ENCODE peak calls at places on chromosomes 5 and 9, in six cellular contexts. One of them, this sample, is unnamed.

GRCh38 chr5:168842571-168843205 is 263.5 kb upstream of the PANK3 start:
- DNase-seq in BJ: no peak
- DNase-seq in thoracic aorta: no peak
- DNase-seq in psoas muscle: no peak
- DNase-seq in fibroblast of lung: no peak
- DNase-seq in GM10248: no peak
- DNase-seq in this sample: no peak

GRCh38 chr5:85716344-85717202 is 901.2 kb upstream of the COX7C start:
- DNase-seq in BJ: no peak
- DNase-seq in thoracic aorta: no peak
- DNase-seq in psoas muscle: no peak
- DNase-seq in fibroblast of lung: no peak
- DNase-seq in GM10248: no peak
- DNase-seq in this sample: no peak

GRCh38 chr5:122846051-122846567 is 696 bp downstream of the SNX24 start:
- DNase-seq in BJ: no peak
- DNase-seq in thoracic aorta: no peak
- DNase-seq in psoas muscle: no peak
- DNase-seq in fibroblast of lung: peak
- DNase-seq in GM10248: no peak
- DNase-seq in this sample: no peak

GRCh38 chr5:65356274-65356673 is 125.4 kb downstream of the ADAMTS6 start:
- DNase-seq in BJ: no peak
- DNase-seq in thoracic aorta: no peak
- DNase-seq in psoas muscle: no peak
- DNase-seq in fibroblast of lung: no peak
- DNase-seq in GM10248: no peak
- DNase-seq in this sample: no peak

GRCh38 chr9:74784506-74784905 is 103.2 kb downstream of the TRPM6 start:
- DNase-seq in BJ: peak
- DNase-seq in thoracic aorta: no peak
- DNase-seq in psoas muscle: no peak
- DNase-seq in fibroblast of lung: no peak
- DNase-seq in GM10248: no peak
- DNase-seq in this sample: no peak

GRCh38 chr5:153276151-153276550 is 214.3 kb upstream of the GRIA1 start:
- DNase-seq in BJ: no peak
- DNase-seq in thoracic aorta: no peak
- DNase-seq in psoas muscle: no peak
- DNase-seq in fibroblast of lung: peak
- DNase-seq in GM10248: peak
- DNase-seq in this sample: no peak

GRCh38 chr5:90802695-90803317 is 244.2 kb downstream of the ADGRV1 start:
- DNase-seq in BJ: no peak
- DNase-seq in thoracic aorta: no peak
- DNase-seq in psoas muscle: no peak
- DNase-seq in fibroblast of lung: peak
- DNase-seq in GM10248: peak
- DNase-seq in this sample: no peak

GRCh38 chr9:10366171-10366779 is 246.5 kb downstream of the PTPRD start:
- DNase-seq in BJ: no peak
- DNase-seq in thoracic aorta: no peak
- DNase-seq in psoas muscle: no peak
- DNase-seq in fibroblast of lung: peak
- DNase-seq in GM10248: peak
- DNase-seq in this sample: no peak

GRCh38 chr9:70601000-70601929 is 186.8 kb upstream of the KLF9 start:
- DNase-seq in BJ: peak
- DNase-seq in thoracic aorta: peak
- DNase-seq in psoas muscle: peak
- DNase-seq in fibroblast of lung: peak
- DNase-seq in GM10248: no peak
- DNase-seq in this sample: peak

GRCh38 chr5:149035282-149035882 is 27.5 kb downstream of the SH3TC2 start:
- DNase-seq in BJ: no peak
- DNase-seq in thoracic aorta: peak
- DNase-seq in psoas muscle: peak
- DNase-seq in fibroblast of lung: peak
- DNase-seq in GM10248: peak
- DNase-seq in this sample: peak

GRCh38 chr5:13985736-13986418 is 41.4 kb upstream of the DNAH5 start:
- DNase-seq in BJ: peak
- DNase-seq in thoracic aorta: no peak
- DNase-seq in psoas muscle: no peak
- DNase-seq in fibroblast of lung: peak
- DNase-seq in GM10248: no peak
- DNase-seq in this sample: no peak

GRCh38 chr5:53323943-53324642 is 156.3 kb upstream of the FST start:
- DNase-seq in BJ: no peak
- DNase-seq in thoracic aorta: no peak
- DNase-seq in psoas muscle: no peak
- DNase-seq in fibroblast of lung: no peak
- DNase-seq in GM10248: no peak
- DNase-seq in this sample: no peak

GRCh38 chr9:70921126-70921525 is 200.3 kb downstream of the TRPM3 start:
- DNase-seq in BJ: no peak
- DNase-seq in thoracic aorta: no peak
- DNase-seq in psoas muscle: no peak
- DNase-seq in fibroblast of lung: peak
- DNase-seq in GM10248: no peak
- DNase-seq in this sample: no peak

DNA sequence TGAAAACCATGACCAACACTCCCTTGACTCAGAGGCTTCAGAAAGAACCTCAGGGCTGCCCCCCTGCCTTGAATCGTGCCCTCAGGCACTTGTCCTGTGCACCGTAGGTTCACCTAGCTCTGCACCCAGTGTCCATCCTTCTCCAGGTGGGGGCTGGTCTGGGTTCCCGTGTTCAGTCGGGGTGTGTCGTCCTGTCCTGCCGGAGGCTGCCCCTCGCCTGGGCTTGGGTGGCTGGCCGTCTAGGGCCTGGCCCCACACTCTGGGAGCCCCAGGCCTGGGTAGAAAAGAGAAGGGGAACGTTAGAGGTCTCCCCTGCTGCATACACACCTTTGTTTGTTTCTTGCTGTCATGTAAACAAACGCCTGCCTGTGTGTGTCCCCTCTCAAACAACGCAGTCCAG is 29.3 kb downstream of the CATSPER3 start:
- DNase-seq in BJ: no peak
- DNase-seq in thoracic aorta: no peak
- DNase-seq in psoas muscle: no peak
- DNase-seq in fibroblast of lung: no peak
- DNase-seq in GM10248: no peak
- DNase-seq in this sample: no peak
- TF ChIP-seq CTCF in BJ: no peak
- TF ChIP-seq CTCF in thoracic aorta: no peak
- TF ChIP-seq CTCF in psoas muscle: no peak
- TF ChIP-seq CTCF in fibroblast of lung: no peak
- TF ChIP-seq CTCF in GM10248: no peak
- TF ChIP-seq CTCF in this sample: no peak

DNA sequence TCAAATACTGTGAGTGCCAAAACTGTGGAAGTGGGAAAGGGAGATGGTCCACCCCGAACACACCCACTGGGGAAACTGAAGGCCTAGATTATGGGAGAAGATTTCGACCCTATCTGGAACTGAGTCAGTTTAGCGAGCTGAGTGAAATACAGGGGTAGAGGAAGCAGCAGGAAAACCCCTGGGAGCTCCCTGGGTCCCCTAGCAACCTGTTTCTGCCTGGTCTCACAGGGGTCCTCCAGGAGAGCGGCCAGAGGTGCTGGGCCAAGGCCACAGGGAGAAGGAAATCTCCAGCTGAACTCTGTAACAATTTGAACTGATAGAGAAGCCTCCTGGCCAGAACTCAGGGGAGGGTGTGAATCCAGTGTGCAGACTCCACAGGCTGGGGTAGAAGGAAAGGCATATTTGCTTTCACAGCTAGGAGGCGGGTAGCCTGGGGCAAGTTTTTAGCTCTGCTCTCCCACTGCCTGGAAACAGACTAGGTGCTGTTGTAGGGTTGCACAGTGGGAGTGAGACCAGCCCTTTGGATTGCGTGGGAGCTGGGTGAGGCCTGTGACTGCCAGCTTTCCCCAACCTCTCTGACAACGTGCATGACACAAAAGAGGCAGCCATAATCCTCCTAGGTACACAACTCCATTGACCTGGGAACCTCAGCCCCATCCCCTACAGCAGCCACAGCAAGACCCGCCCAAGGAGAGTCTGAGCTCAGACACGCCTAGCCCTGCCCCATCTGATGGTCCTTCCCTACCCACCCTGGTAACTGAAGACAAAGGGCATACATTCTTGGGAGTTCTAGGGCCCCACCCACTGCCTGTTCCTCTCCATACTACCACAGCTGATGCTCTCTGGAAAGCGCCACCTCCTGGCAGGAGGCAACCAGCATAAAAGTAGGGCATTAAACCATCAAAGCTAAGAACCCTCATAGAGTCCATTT is 78.8 kb upstream of the GPBP1 start:
- DNase-seq in BJ: no peak
- DNase-seq in thoracic aorta: no peak
- DNase-seq in psoas muscle: no peak
- DNase-seq in fibroblast of lung: no peak
- DNase-seq in GM10248: no peak
- DNase-seq in this sample: no peak
- TF ChIP-seq CTCF in BJ: peak
- TF ChIP-seq CTCF in thoracic aorta: no peak
- TF ChIP-seq CTCF in psoas muscle: no peak
- TF ChIP-seq CTCF in fibroblast of lung: peak
- TF ChIP-seq CTCF in GM10248: peak
- TF ChIP-seq CTCF in this sample: no peak

DNA sequence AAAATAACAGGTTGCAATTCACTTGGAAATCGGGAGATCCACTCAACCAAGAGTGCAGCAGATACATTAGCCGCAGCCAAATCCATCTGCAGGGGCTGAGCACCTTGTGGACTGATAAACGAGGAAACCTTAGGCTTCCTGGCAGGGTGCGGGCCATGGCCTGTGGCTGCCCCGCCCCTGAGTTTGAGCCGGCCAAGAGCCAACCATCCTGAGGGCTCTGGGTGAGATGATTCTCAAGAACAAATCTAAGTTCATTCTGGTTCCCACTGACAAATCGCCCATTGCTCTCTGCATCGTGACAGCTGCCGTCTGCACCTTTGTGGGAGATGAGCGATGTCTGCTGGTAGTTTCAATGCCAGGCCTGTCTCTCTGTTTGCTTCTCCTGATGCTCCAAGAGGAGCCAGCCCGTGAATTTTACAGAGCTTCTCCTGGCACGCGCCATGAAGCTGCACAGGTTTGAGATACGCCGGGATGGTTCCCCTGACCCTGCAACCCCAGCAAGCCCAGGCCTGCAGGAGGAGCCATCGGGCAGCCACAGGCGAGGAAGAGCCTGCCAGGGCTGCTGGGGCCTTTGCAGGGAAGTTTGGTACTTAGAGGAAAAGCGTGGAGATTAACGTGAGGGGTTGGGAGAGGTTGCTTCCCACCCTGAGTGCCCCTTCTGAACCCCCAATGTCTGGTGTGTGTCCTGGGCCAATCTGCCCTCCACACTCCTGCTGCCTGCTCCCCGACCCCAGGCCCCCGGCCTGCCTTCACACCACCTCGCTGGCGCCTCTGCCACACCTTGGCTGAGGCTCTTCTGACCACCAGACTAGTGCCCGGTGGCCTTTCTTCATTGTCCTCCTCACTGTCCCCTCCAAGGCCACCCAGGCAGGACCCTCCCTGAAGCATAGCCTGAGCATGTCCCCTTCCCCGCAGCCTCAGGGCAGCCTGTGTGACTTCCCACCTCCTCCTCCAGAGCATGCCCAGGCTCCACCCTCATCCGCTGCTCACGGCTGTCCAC is 154.2 kb downstream of the OLFM1 start:
- DNase-seq in BJ: no peak
- DNase-seq in thoracic aorta: no peak
- DNase-seq in psoas muscle: peak
- DNase-seq in fibroblast of lung: no peak
- DNase-seq in GM10248: no peak
- DNase-seq in this sample: no peak
- TF ChIP-seq CTCF in BJ: no peak
- TF ChIP-seq CTCF in thoracic aorta: no peak
- TF ChIP-seq CTCF in psoas muscle: no peak
- TF ChIP-seq CTCF in fibroblast of lung: no peak
- TF ChIP-seq CTCF in GM10248: no peak
- TF ChIP-seq CTCF in this sample: no peak

DNA sequence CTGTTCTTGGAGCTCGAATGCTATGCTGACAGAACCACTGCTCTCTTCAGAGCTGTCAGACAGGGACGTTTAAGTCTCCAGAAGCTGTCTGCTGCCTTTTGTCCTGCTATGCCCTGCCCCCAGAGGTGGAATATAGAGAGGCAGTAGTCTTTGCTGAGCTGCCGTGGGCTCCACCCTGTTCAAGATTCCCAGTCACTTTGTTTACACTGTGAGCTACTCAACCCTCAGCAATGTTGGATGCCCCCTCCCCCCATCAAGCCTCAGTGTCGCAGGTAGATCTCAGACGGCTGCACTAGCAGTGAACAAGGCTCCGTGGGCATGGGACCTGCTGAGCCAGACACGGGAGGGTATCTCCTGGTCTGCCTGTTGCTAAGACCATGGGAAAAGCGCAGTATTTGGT is 344.2 kb downstream of the TMEM161B start:
- DNase-seq in BJ: no peak
- DNase-seq in thoracic aorta: no peak
- DNase-seq in psoas muscle: no peak
- DNase-seq in fibroblast of lung: no peak
- DNase-seq in GM10248: no peak
- DNase-seq in this sample: no peak
- TF ChIP-seq CTCF in BJ: no peak
- TF ChIP-seq CTCF in thoracic aorta: no peak
- TF ChIP-seq CTCF in psoas muscle: no peak
- TF ChIP-seq CTCF in fibroblast of lung: no peak
- TF ChIP-seq CTCF in GM10248: no peak
- TF ChIP-seq CTCF in this sample: no peak

GRCh38 chr9:95085861-95086563 is 231.5 kb downstream of the FANCC start:
- DNase-seq in BJ: no peak
- DNase-seq in thoracic aorta: no peak
- DNase-seq in psoas muscle: no peak
- DNase-seq in fibroblast of lung: no peak
- DNase-seq in GM10248: no peak
- DNase-seq in this sample: no peak
- TF ChIP-seq CTCF in BJ: no peak
- TF ChIP-seq CTCF in thoracic aorta: no peak
- TF ChIP-seq CTCF in psoas muscle: no peak
- TF ChIP-seq CTCF in fibroblast of lung: no peak
- TF ChIP-seq CTCF in GM10248: no peak
- TF ChIP-seq CTCF in this sample: no peak

GRCh38 chr5:10229306-10230048 is 20.2 kb downstream of the ATPSCKMT start:
- DNase-seq in BJ: peak
- DNase-seq in thoracic aorta: no peak
- DNase-seq in psoas muscle: no peak
- DNase-seq in fibroblast of lung: peak
- DNase-seq in GM10248: no peak
- DNase-seq in this sample: no peak
- TF ChIP-seq CTCF in BJ: peak
- TF ChIP-seq CTCF in thoracic aorta: no peak
- TF ChIP-seq CTCF in psoas muscle: no peak
- TF ChIP-seq CTCF in fibroblast of lung: peak
- TF ChIP-seq CTCF in GM10248: no peak
- TF ChIP-seq CTCF in this sample: no peak